ENCODE peak calls at places on chromosomes 11 and 22, in eight cellular contexts. E, G, K, D, Q, J, L and C are unnamed samples.
A peak's percentile ranks its signal among the peaks of the same experiment; 100 is the strongest.

GRCh38 chr22:42863349-42863911 is 6.4 kb upstream of the ARFGAP3 start:
- DNase-seq in Q (peak; percentile 63), D (no peak), E (no peak), J (no peak), G (peak; percentile 57), L (no peak), K (no peak), C (no peak)

GRCh38 chr22:43428005-43428485 is 16.2 kb downstream of the MPPED1 start:
- DNase-seq in E (no peak), K (no peak), L (no peak), G (no peak), J (no peak), D (no peak), Q (no peak), C (no peak)

GRCh38 chr22:27801616-27802388 is at the start of gene MN1:
- DNase-seq in K (peak; percentile 77), E (peak; percentile 40), G (peak; percentile 39), D (peak; percentile 90), Q (peak; percentile 81), J (peak; percentile 67), L (no peak), C (peak; percentile 26)

GRCh38 chr11:116173946-116174911 is 598.6 kb downstream of the BUD13 start:
- DNase-seq in L (no peak), G (no peak), E (no peak), D (peak; percentile 85), J (no peak), K (no peak), Q (no peak), C (no peak)

GRCh38 chr11:69459848-69460539 is 21.5 kb upstream of the LINC01488 start:
- DNase-seq in Q (no peak), D (no peak), G (no peak), J (no peak), E (no peak), L (no peak), K (no peak), C (no peak)

GRCh38 chr11:74870485-74870884 is 78.4 kb downstream of the XRRA1 start:
- DNase-seq in G (no peak), L (no peak), K (no peak), Q (peak; percentile 55), J (no peak), D (peak; percentile 56), E (no peak), C (no peak)

GRCh38 chr11:6531267-6531752 is 34.2 kb downstream of the DNHD1 start:
- DNase-seq in L (no peak), E (peak; percentile 76), D (peak; percentile 71), J (no peak), K (no peak), G (no peak), Q (peak; percentile 56), C (no peak)

GRCh38 chr11:27281740-27282139 is 81.3 kb downstream of the CCDC34 start:
- DNase-seq in L (no peak), G (no peak), E (no peak), J (no peak), K (no peak), Q (no peak), D (peak; percentile 72), C (no peak)

GRCh38 chr11:108754901-108755625 is 90.2 kb downstream of the DDX10 start:
- DNase-seq in G (no peak), Q (no peak), K (no peak), J (no peak), D (no peak), E (no peak), L (no peak), C (no peak)

GRCh38 chr11:33630936-33631748 is 69.5 kb downstream of the C11orf91 start:
- DNase-seq in E (no peak), J (no peak), K (no peak), L (no peak), G (no peak), Q (no peak), D (no peak), C (no peak)

GRCh38 chr22:35638408-35638807 is 9.8 kb upstream of the APOL6 start:
- DNase-seq in E (peak; percentile 50), G (no peak), J (peak; percentile 36), K (peak; percentile 8), D (no peak), L (no peak), Q (peak; percentile 82), C (no peak)

GRCh38 chr11:65386307-65387081 is at the start of gene FRMD8:
- DNase-seq in L (peak; percentile 83), D (peak; percentile 90), G (peak; percentile 90), K (peak; percentile 89), E (peak; percentile 89), J (peak; percentile 91), Q (peak; percentile 97), C (peak; percentile 85)

GRCh38 chr11:70715636-70716035 is 317.3 kb downstream of the CTTN start:
- DNase-seq in Q (no peak), K (no peak), G (no peak), J (no peak), E (no peak), L (no peak), D (no peak), C (no peak)

GRCh38 chr11:71145988-71146824 is 106.2 kb downstream of the SHANK2 start:
- DNase-seq in L (no peak), Q (no peak), J (no peak), E (no peak), K (no peak), G (no peak), D (no peak), C (no peak)